ENCODE peak calls at places on chromosomes 7 and 10, in nine cellular contexts. One of them, this sample, is unnamed. For H3K4me1, the result is how much of the 10 kb centered on the place peaks cover.

GRCh38 chr7:1255083-1255816 is 22.6 kb downstream of the UNCX start:
- DNase-seq in H9: no peak
- DNase-seq in endothelial cell of umbilical vein: no peak
- DNase-seq in cardiac muscle cell: no peak
- DNase-seq in CD8-positive, alpha-beta T cell: no peak
- DNase-seq in MM.1S: no peak
- DNase-seq in ascending aorta: no peak
- DNase-seq in upper lobe of left lung: no peak
- DNase-seq in heart left ventricle: no peak
- DNase-seq in this sample: no peak

GRCh38 chr7:75735059-75735458 is 3.7 kb downstream of the HIP1 start:
- DNase-seq in H9: no peak
- DNase-seq in endothelial cell of umbilical vein: no peak
- DNase-seq in cardiac muscle cell: no peak
- DNase-seq in CD8-positive, alpha-beta T cell: no peak
- DNase-seq in MM.1S: no peak
- DNase-seq in ascending aorta: no peak
- DNase-seq in upper lobe of left lung: no peak
- DNase-seq in heart left ventricle: no peak
- DNase-seq in this sample: no peak

GRCh38 chr7:91898240-91898992 is 17.9 kb upstream of the MTERF1 start:
- DNase-seq in H9: no peak
- DNase-seq in endothelial cell of umbilical vein: no peak
- DNase-seq in cardiac muscle cell: no peak
- DNase-seq in CD8-positive, alpha-beta T cell: no peak
- DNase-seq in MM.1S: no peak
- DNase-seq in ascending aorta: no peak
- DNase-seq in upper lobe of left lung: no peak
- DNase-seq in heart left ventricle: no peak
- DNase-seq in this sample: no peak

GRCh38 chr7:937851-938484 is 16.5 kb downstream of the ADAP1 start:
- DNase-seq in H9: no peak
- DNase-seq in endothelial cell of umbilical vein: no peak
- DNase-seq in cardiac muscle cell: no peak
- DNase-seq in CD8-positive, alpha-beta T cell: no peak
- DNase-seq in MM.1S: no peak
- DNase-seq in ascending aorta: no peak
- DNase-seq in upper lobe of left lung: no peak
- DNase-seq in heart left ventricle: peak
- DNase-seq in this sample: no peak

GRCh38 chr7:31074403-31074802 is 22.3 kb downstream of the ADCYAP1R1 start:
- DNase-seq in H9: no peak
- DNase-seq in endothelial cell of umbilical vein: no peak
- DNase-seq in cardiac muscle cell: no peak
- DNase-seq in CD8-positive, alpha-beta T cell: no peak
- DNase-seq in MM.1S: no peak
- DNase-seq in ascending aorta: no peak
- DNase-seq in upper lobe of left lung: no peak
- DNase-seq in heart left ventricle: peak
- DNase-seq in this sample: no peak

GRCh38 chr7:15778191-15778590 is 91.7 kb upstream of the MEOX2 start:
- DNase-seq in H9: no peak
- DNase-seq in endothelial cell of umbilical vein: peak
- DNase-seq in cardiac muscle cell: no peak
- DNase-seq in CD8-positive, alpha-beta T cell: no peak
- DNase-seq in MM.1S: no peak
- DNase-seq in ascending aorta: no peak
- DNase-seq in upper lobe of left lung: no peak
- DNase-seq in heart left ventricle: no peak
- DNase-seq in this sample: no peak

GRCh38 chr7:87328281-87328680 is 17.2 kb upstream of the CROT start:
- DNase-seq in H9: no peak
- DNase-seq in endothelial cell of umbilical vein: no peak
- DNase-seq in cardiac muscle cell: peak
- DNase-seq in CD8-positive, alpha-beta T cell: no peak
- DNase-seq in MM.1S: no peak
- DNase-seq in ascending aorta: no peak
- DNase-seq in upper lobe of left lung: no peak
- DNase-seq in heart left ventricle: no peak
- DNase-seq in this sample: no peak

GRCh38 chr10:110487411-110488123 is 10.1 kb upstream of the DUSP5 start:
- DNase-seq in H9: peak
- DNase-seq in endothelial cell of umbilical vein: no peak
- DNase-seq in cardiac muscle cell: no peak
- DNase-seq in CD8-positive, alpha-beta T cell: no peak
- DNase-seq in MM.1S: no peak
- DNase-seq in ascending aorta: no peak
- DNase-seq in upper lobe of left lung: no peak
- DNase-seq in heart left ventricle: no peak
- DNase-seq in this sample: no peak

GRCh38 chr7:154743211-154743610 is 259.7 kb downstream of the PAXIP1 start:
- DNase-seq in H9: no peak
- DNase-seq in endothelial cell of umbilical vein: no peak
- DNase-seq in cardiac muscle cell: no peak
- DNase-seq in CD8-positive, alpha-beta T cell: no peak
- DNase-seq in MM.1S: no peak
- DNase-seq in ascending aorta: no peak
- DNase-seq in upper lobe of left lung: no peak
- DNase-seq in heart left ventricle: no peak
- DNase-seq in this sample: no peak

GRCh38 chr7:149878523-149878921 is 4.8 kb downstream of the ATP6V0E2 start:
- DNase-seq in H9: peak
- DNase-seq in endothelial cell of umbilical vein: no peak
- DNase-seq in cardiac muscle cell: no peak
- DNase-seq in CD8-positive, alpha-beta T cell: no peak
- DNase-seq in MM.1S: no peak
- DNase-seq in ascending aorta: no peak
- DNase-seq in upper lobe of left lung: peak
- DNase-seq in heart left ventricle: no peak
- DNase-seq in this sample: peak

GRCh38 chr7:128119036-128119435 is 87.8 kb upstream of the LRRC4 start:
- DNase-seq in H9: no peak
- DNase-seq in endothelial cell of umbilical vein: no peak
- DNase-seq in cardiac muscle cell: no peak
- DNase-seq in CD8-positive, alpha-beta T cell: no peak
- DNase-seq in MM.1S: no peak
- DNase-seq in ascending aorta: no peak
- DNase-seq in upper lobe of left lung: peak
- DNase-seq in heart left ventricle: no peak
- DNase-seq in this sample: peak

GRCh38 chr7:141053626-141054025 is 20.2 kb upstream of the TMEM178B start:
- DNase-seq in H9: no peak
- DNase-seq in endothelial cell of umbilical vein: no peak
- DNase-seq in cardiac muscle cell: no peak
- DNase-seq in CD8-positive, alpha-beta T cell: peak
- DNase-seq in MM.1S: no peak
- DNase-seq in ascending aorta: no peak
- DNase-seq in upper lobe of left lung: no peak
- DNase-seq in heart left ventricle: no peak
- DNase-seq in this sample: peak

GRCh38 chr7:115635367-115635766 is 395.2 kb downstream of the TFEC start:
- DNase-seq in H9: no peak
- DNase-seq in endothelial cell of umbilical vein: peak
- DNase-seq in cardiac muscle cell: no peak
- DNase-seq in CD8-positive, alpha-beta T cell: no peak
- DNase-seq in MM.1S: no peak
- DNase-seq in ascending aorta: no peak
- DNase-seq in upper lobe of left lung: no peak
- DNase-seq in heart left ventricle: no peak
- DNase-seq in this sample: no peak

GRCh38 chr7:115634633-115635032 is 395.9 kb downstream of the TFEC start:
- DNase-seq in H9: no peak
- DNase-seq in endothelial cell of umbilical vein: peak
- DNase-seq in cardiac muscle cell: peak
- DNase-seq in CD8-positive, alpha-beta T cell: no peak
- DNase-seq in MM.1S: no peak
- DNase-seq in ascending aorta: no peak
- DNase-seq in upper lobe of left lung: no peak
- DNase-seq in heart left ventricle: no peak
- DNase-seq in this sample: no peak

GRCh38 chr7:115632636-115633035 is 397.9 kb downstream of the TFEC start:
- DNase-seq in H9: no peak
- DNase-seq in endothelial cell of umbilical vein: no peak
- DNase-seq in cardiac muscle cell: no peak
- DNase-seq in CD8-positive, alpha-beta T cell: no peak
- DNase-seq in MM.1S: no peak
- DNase-seq in ascending aorta: no peak
- DNase-seq in upper lobe of left lung: no peak
- DNase-seq in heart left ventricle: no peak
- DNase-seq in this sample: no peak

GRCh38 chr7:115630049-115630448 is 400.5 kb downstream of the TFEC start:
- DNase-seq in H9: no peak
- DNase-seq in endothelial cell of umbilical vein: no peak
- DNase-seq in cardiac muscle cell: no peak
- DNase-seq in CD8-positive, alpha-beta T cell: no peak
- DNase-seq in MM.1S: no peak
- DNase-seq in ascending aorta: no peak
- DNase-seq in upper lobe of left lung: no peak
- DNase-seq in heart left ventricle: no peak
- DNase-seq in this sample: no peak

DNA sequence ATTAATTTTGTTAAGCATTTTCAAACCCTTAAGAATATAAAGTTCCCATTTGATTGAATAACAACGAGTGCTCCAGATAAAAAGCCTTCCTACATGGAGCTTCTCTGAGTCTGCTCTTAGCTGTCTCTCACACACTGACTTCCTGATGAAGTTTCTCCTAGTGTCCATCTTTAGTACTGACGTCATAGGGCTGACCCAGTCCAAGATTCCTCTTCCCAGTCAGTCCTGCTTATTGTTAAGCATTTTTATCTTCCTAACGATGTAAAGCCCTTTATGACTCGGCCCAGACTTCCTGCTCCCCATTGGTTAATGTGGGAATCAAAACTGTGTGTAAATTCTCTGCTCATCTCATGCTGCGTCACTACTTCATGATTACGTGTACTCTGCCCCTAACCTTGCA is 398.8 kb downstream of the TFEC start:
- DNase-seq in H9: no peak
- DNase-seq in endothelial cell of umbilical vein: no peak
- DNase-seq in cardiac muscle cell: no peak
- DNase-seq in CD8-positive, alpha-beta T cell: no peak
- DNase-seq in MM.1S: no peak
- DNase-seq in ascending aorta: no peak
- DNase-seq in upper lobe of left lung: no peak
- DNase-seq in heart left ventricle: no peak
- DNase-seq in this sample: no peak
- TF ChIP-seq CTCF in H9: peak
- TF ChIP-seq CTCF in endothelial cell of umbilical vein: no peak
- TF ChIP-seq CTCF in cardiac muscle cell: no peak
- TF ChIP-seq CTCF in CD8-positive, alpha-beta T cell: no peak
- TF ChIP-seq CTCF in MM.1S: no peak
- TF ChIP-seq CTCF in ascending aorta: no peak
- TF ChIP-seq CTCF in upper lobe of left lung: no peak
- TF ChIP-seq CTCF in heart left ventricle: no peak
- TF ChIP-seq CTCF in this sample: no peak

DNA sequence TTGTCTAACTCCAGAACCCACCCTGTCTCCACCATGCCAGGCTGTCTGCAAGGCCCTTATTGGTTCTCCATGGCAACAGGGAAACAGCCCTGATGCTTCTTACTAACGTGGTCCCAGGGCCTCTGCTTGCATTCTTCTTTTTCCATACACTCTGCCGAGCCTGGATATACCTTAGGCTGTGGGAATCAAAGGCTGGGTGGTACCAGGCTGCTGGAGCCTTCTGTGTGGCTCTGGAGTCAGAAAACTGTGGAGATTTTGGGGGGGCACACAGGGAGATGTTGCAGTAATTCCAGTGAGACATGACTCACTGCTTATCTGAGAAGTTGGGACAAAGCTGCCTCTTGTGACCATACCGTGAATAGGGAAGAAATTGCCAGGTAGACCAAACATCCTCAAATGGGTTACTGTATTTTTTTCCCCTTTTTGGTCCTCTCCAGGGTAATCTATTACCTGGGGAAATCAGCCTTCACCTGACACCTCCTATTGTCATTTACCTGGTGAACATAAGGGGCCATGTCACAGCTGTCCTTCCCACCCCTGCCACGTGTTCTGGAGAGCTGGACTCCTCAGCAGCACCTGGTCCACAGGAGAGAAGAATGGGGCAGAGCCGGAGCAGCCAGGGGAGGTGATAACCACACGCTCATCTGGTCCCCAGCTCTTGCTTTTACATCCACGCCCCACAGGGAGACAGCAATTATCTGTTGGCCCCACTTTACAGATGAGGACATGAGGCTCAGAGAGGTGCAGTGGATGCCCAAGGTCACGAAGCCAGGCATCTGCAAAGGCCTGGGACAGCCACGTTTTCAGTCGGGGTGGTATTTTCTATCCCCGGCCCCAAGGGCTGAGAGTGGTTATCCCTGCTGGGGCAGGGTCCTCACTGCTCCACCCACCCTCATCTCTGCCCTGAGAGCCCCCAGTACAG is 4.6 kb downstream of the CHST3 start:
- DNase-seq in H9: no peak
- DNase-seq in endothelial cell of umbilical vein: no peak
- DNase-seq in cardiac muscle cell: no peak
- DNase-seq in CD8-positive, alpha-beta T cell: no peak
- DNase-seq in MM.1S: no peak
- DNase-seq in ascending aorta: no peak
- DNase-seq in upper lobe of left lung: no peak
- DNase-seq in heart left ventricle: no peak
- DNase-seq in this sample: peak
- H3K4me1 ChIP-seq in H9: under half
- H3K4me1 ChIP-seq in endothelial cell of umbilical vein: under half
- H3K4me1 ChIP-seq in cardiac muscle cell: under half
- H3K4me1 ChIP-seq in CD8-positive, alpha-beta T cell: under half
- H3K4me1 ChIP-seq in MM.1S: under half
- H3K4me1 ChIP-seq in ascending aorta: half or more
- H3K4me1 ChIP-seq in upper lobe of left lung: under half
- H3K4me1 ChIP-seq in heart left ventricle: half or more
- H3K4me1 ChIP-seq in this sample: half or more

DNA sequence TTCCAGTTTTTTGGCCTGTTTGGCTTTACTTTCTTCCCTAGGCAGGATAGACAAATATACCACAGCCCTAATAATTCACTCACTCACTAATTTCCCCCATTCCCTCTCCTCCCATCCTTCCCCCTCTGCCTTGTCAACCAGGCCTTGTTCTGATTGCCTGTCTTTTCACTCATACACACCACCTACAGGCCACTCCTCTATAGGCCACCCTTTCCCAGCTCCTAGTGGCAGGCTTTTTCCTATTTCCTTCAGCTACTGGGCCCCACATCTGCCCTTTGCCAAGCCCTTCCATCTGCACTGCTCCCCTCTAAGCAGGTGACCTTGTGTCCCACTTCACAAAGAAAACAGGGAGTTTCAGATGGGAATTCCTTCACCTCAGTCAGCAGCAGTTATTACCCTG is 59.8 kb upstream of the MSRB2 start:
- DNase-seq in H9: peak
- DNase-seq in endothelial cell of umbilical vein: no peak
- DNase-seq in cardiac muscle cell: peak
- DNase-seq in CD8-positive, alpha-beta T cell: no peak
- DNase-seq in MM.1S: no peak
- DNase-seq in ascending aorta: no peak
- DNase-seq in upper lobe of left lung: no peak
- DNase-seq in heart left ventricle: no peak
- DNase-seq in this sample: no peak
- TF ChIP-seq CTCF in H9: peak
- TF ChIP-seq CTCF in endothelial cell of umbilical vein: peak
- TF ChIP-seq CTCF in cardiac muscle cell: peak
- TF ChIP-seq CTCF in CD8-positive, alpha-beta T cell: no peak
- TF ChIP-seq CTCF in MM.1S: peak
- TF ChIP-seq CTCF in ascending aorta: no peak
- TF ChIP-seq CTCF in upper lobe of left lung: no peak
- TF ChIP-seq CTCF in heart left ventricle: no peak
- TF ChIP-seq CTCF in this sample: peak

GRCh38 chr7:79290398-79290797 is 163.1 kb downstream of the MAGI2 start:
- DNase-seq in H9: no peak
- DNase-seq in endothelial cell of umbilical vein: no peak
- DNase-seq in cardiac muscle cell: no peak
- DNase-seq in CD8-positive, alpha-beta T cell: no peak
- DNase-seq in MM.1S: no peak
- DNase-seq in ascending aorta: no peak
- DNase-seq in upper lobe of left lung: no peak
- DNase-seq in heart left ventricle: no peak
- DNase-seq in this sample: no peak
- H3K4me1 ChIP-seq in H9: under half
- H3K4me1 ChIP-seq in endothelial cell of umbilical vein: under half
- H3K4me1 ChIP-seq in cardiac muscle cell: under half
- H3K4me1 ChIP-seq in CD8-positive, alpha-beta T cell: under half
- H3K4me1 ChIP-seq in MM.1S: under half
- H3K4me1 ChIP-seq in ascending aorta: under half
- H3K4me1 ChIP-seq in upper lobe of left lung: under half
- H3K4me1 ChIP-seq in heart left ventricle: under half
- H3K4me1 ChIP-seq in this sample: under half